ENCODE peak calls at places on chromosome 22, in five cellular contexts. O is HEK293T, G is IMR-90, B is GM12878, A is K562. R is an unnamed sample.

GRCh38 chr22:24601217-24602104 is 1.5 kb upstream of the GGT1 start:
- DNase-seq in O (no peak), G (no peak), B (no peak), A (no peak), R (no peak)

GRCh38 chr22:38435010-38435409 is 20.0 kb downstream of the KCNJ4 start:
- DNase-seq in O (peak), A (no peak), G (no peak), B (no peak), R (no peak)

GRCh38 chr22:38036392-38037062 is 20.7 kb upstream of the PICK1 start:
- DNase-seq in G (no peak), O (no peak), B (no peak), A (no peak), R (no peak)

GRCh38 chr22:20885557-20886323 is 26.9 kb downstream of the SNAP29 start:
- DNase-seq in B (no peak), A (peak), O (peak), G (peak), R (peak)

GRCh38 chr22:38798496-38798895 is 4.6 kb upstream of the DNAL4 start:
- DNase-seq in G (no peak), A (no peak), B (no peak), O (no peak), R (no peak)

GRCh38 chr22:49106136-49106930 is 721.3 kb downstream of the BRD1 start:
- DNase-seq in B (no peak), A (no peak), G (no peak), O (no peak), R (no peak)

GRCh38 chr22:37186997-37187522 is 987 bp downstream of the C1QTNF6 start:
- DNase-seq in O (no peak), A (no peak), G (peak), B (no peak), R (no peak)

GRCh38 chr22:20064545-20065262 is 15.3 kb upstream of the DGCR8 start:
- DNase-seq in O (no peak), B (no peak), A (no peak), G (no peak), R (no peak)

GRCh38 chr22:31279327-31279669 is 13.0 kb downstream of the PIK3IP1 start:
- DNase-seq in A (no peak), G (no peak), O (no peak), B (no peak), R (no peak)

GRCh38 chr22:24169439-24170058 is 11.7 kb upstream of the SUSD2 start:
- DNase-seq in A (no peak), O (no peak), G (no peak), B (no peak), R (no peak)

GRCh38 chr22:36552300-36552699 is 23.3 kb upstream of the EIF3D start:
- DNase-seq in A (no peak), O (no peak), B (peak), G (no peak), R (no peak)

GRCh38 chr22:38870312-38870741 is 1.7 kb downstream of the CBX6 start:
- DNase-seq in A (peak), O (peak), B (peak), G (peak), R (peak)

GRCh38 chr22:24810043-24810749 is 4.2 kb downstream of the SGSM1 start:
- DNase-seq in O (no peak), G (no peak), B (no peak), A (no peak), R (no peak)

GRCh38 chr22:25153961-25154685 is 45.5 kb upstream of the CRYBB3 start:
- DNase-seq in G (no peak), O (no peak), B (no peak), A (no peak), R (no peak)

GRCh38 chr22:46351131-46351735 is 15.7 kb downstream of the TRMU start:
- DNase-seq in G (no peak), B (no peak), O (no peak), A (no peak), R (no peak)

GRCh38 chr22:25076281-25076680 is 123.4 kb upstream of the CRYBB3 start:
- DNase-seq in G (no peak), O (no peak), B (no peak), A (no peak), R (no peak)

GRCh38 chr22:37503850-37504249 is 15.4 kb downstream of the CARD10 start:
- DNase-seq in A (no peak), O (no peak), B (no peak), G (no peak), R (peak)

GRCh38 chr22:32208681-32209080 is 3.8 kb upstream of the RFPL2 start:
- DNase-seq in O (no peak), A (no peak), G (no peak), B (no peak), R (no peak)

GRCh38 chr22:24325105-24325757 is 54.6 kb downstream of the SPECC1L start:
- DNase-seq in G (peak), O (peak), B (peak), A (peak), R (peak)

GRCh38 chr22:33270596-33270995 is 212.4 kb upstream of the SYN3 start:
- DNase-seq in B (no peak), G (no peak), O (no peak), A (no peak), R (no peak)

GRCh38 chr22:32649515-32650200 is 151.8 kb upstream of the TIMP3 start:
- DNase-seq in B (no peak), G (peak), A (peak), O (no peak), R (no peak)

GRCh38 chr22:19714320-19715252 is at the start of gene SEPTIN5:
- DNase-seq in G (no peak), A (peak), O (peak), B (no peak), R (no peak)

GRCh38 chr22:46596032-46596441 is 24.1 kb upstream of the GRAMD4 start:
- DNase-seq in A (no peak), B (no peak), G (no peak), O (no peak), R (no peak)

GRCh38 chr22:24429411-24430365 is 2.3 kb downstream of the ADORA2A start:
- DNase-seq in B (no peak), O (no peak), A (no peak), G (peak), R (no peak)

GRCh38 chr22:48138427-48138826 is 1376.0 kb downstream of the TBC1D22A start:
- DNase-seq in O (no peak), A (no peak), G (no peak), B (no peak), R (peak)

GRCh38 chr22:23553922-23554870 is 25.9 kb downstream of the IGLL1 start:
- DNase-seq in A (no peak), B (no peak), O (no peak), G (no peak), R (no peak)

GRCh38 chr22:50699001-50699753 is 26.6 kb downstream of the SHANK3 start:
- DNase-seq in G (no peak), O (no peak), B (no peak), A (no peak), R (no peak)

GRCh38 chr22:35783943-35784614 is 66.4 kb downstream of the APOL5 start:
- DNase-seq in G (no peak), A (no peak), B (no peak), O (no peak), R (peak)

GRCh38 chr22:24391836-24392217 is 35.6 kb upstream of the ADORA2A start:
- DNase-seq in G (peak), O (no peak), B (no peak), A (no peak), R (no peak)

GRCh38 chr22:47810505-47811500 is 1048.4 kb downstream of the TBC1D22A start:
- DNase-seq in B (no peak), O (no peak), A (no peak), G (no peak), R (no peak)

GRCh38 chr22:46054091-46054877 is 77.3 kb upstream of the WNT7B start:
- DNase-seq in O (peak), B (no peak), G (peak), A (no peak), R (no peak)

GRCh38 chr22:17628304-17629166 is at the start of gene ATP6V1E1:
- DNase-seq in B (peak), A (peak), G (peak), O (peak), R (peak)

GRCh38 chr22:46352691-46353386 is 17.3 kb downstream of the TRMU start:
- DNase-seq in A (no peak), B (no peak), G (peak), O (no peak), R (peak)

GRCh38 chr22:37634505-37635002 is 4.9 kb upstream of the SH3BP1 start:
- DNase-seq in B (no peak), A (peak), O (no peak), G (no peak), R (no peak)

GRCh38 chr22:19880786-19881569 is 26.3 kb upstream of the GNB1L start:
- DNase-seq in B (no peak), O (peak), A (peak), G (peak), R (peak)

GRCh38 chr22:38843716-38844660 is at the start of gene NPTXR:
- DNase-seq in A (peak), G (peak), O (peak), B (no peak), R (peak)

GRCh38 chr22:22201185-22201924 is 43.2 kb upstream of the VPREB1 start:
- DNase-seq in B (no peak), A (peak), G (peak), O (peak), R (peak)

GRCh38 chr22:19125474-19126308 is 3.5 kb upstream of the DGCR2 start:
- DNase-seq in O (no peak), B (no peak), G (no peak), A (no peak), R (no peak)

GRCh38 chr22:25281675-25282345 is 62.4 kb downstream of the CRYBB2 start:
- DNase-seq in A (no peak), G (no peak), O (no peak), B (no peak), R (no peak)

GRCh38 chr22:40224702-40225101 is 47.0 kb downstream of the TNRC6B start:
- DNase-seq in G (peak), B (no peak), A (no peak), O (no peak), R (no peak)
- TF ChIP-seq BHLHE40 in G (no peak), B (no peak), A (no peak), O (no peak), R (no peak)

GRCh38 chr22:30113494-30113893 is 33.2 kb downstream of the HORMAD2 start:
- DNase-seq in A (no peak), G (no peak), O (no peak), B (no peak), R (no peak)

GRCh38 chr22:30114356-30114755 is 34.1 kb downstream of the HORMAD2 start:
- DNase-seq in O (no peak), A (no peak), G (peak), B (no peak), R (no peak)

GRCh38 chr22:30117256-30117655 is 37.0 kb downstream of the HORMAD2 start:
- DNase-seq in A (no peak), G (no peak), B (no peak), O (no peak), R (no peak)

GRCh38 chr22:30115705-30116104 is 35.4 kb downstream of the HORMAD2 start:
- DNase-seq in A (no peak), O (no peak), B (no peak), G (peak), R (no peak)

GRCh38 chr22:30116362-30117117 is 36.3 kb downstream of the HORMAD2 start:
- DNase-seq in O (no peak), B (no peak), A (no peak), G (peak), R (no peak)
- TF ChIP-seq BHLHE40 in O (no peak), B (no peak), A (no peak), G (peak), R (no peak)

GRCh38 chr22:28883657-28883916 is 215 bp downstream of the ZNRF3 start:
- DNase-seq in O (no peak), B (no peak), G (no peak), A (no peak), R (no peak)
- TF ChIP-seq BHLHE40 in O (no peak), B (no peak), G (no peak), A (no peak), R (no peak)

DNA sequence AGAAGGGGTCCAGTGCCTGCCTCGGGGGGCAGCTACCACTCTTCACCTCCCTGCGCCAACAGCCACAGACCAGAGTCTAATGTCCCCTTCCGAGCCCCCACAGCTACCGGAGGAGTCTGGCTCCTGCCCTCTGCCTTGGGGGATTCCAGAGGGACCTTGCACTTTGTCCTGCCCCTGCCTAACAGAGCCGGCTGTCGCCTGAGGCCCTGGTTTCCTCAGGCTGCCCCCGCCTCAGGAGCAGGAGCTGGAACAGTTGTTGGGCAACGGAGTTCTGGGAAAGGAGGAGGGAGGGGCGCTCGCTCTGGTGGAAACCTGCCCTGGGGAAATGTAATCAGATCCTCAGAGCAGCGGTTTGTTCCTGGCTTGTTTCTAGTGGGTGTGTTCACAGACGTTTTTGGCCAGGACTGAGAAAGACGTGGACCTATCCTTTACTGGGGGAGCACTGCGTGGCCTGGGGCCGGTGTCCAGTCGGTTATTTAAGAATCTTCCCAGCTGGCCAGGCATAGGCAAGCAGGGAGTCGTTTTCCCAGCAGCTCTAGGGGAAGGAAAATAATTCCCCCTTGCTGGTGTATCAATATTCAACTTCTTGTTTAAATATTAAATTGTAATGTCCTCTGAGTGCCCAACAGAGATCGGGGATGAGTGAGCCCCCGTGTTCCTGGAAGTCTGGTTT is 32.3 kb downstream of the A4GALT start:
- DNase-seq in G (peak), B (no peak), A (peak), O (peak), R (peak)
- TF ChIP-seq BHLHE40 in G (no peak), B (no peak), A (no peak), O (no peak), R (no peak)

GRCh38 chr22:44586337-44586990 is 88.4 kb upstream of the RTL6 start:
- DNase-seq in G (no peak), B (no peak), A (no peak), O (no peak), R (no peak)

GRCh38 chr22:44585559-44586121 is 87.6 kb upstream of the RTL6 start:
- DNase-seq in B (no peak), G (no peak), O (no peak), A (no peak), R (no peak)

GRCh38 chr22:44588348-44588747 is 90.3 kb upstream of the RTL6 start:
- DNase-seq in O (no peak), A (no peak), B (no peak), G (no peak), R (no peak)

GRCh38 chr22:44587911-44588310 is 89.9 kb upstream of the RTL6 start:
- DNase-seq in A (no peak), B (no peak), G (no peak), O (no peak), R (no peak)

GRCh38 chr22:44587004-44587793 is 89.2 kb upstream of the RTL6 start:
- DNase-seq in A (no peak), B (no peak), O (no peak), G (peak), R (peak)
- TF ChIP-seq BHLHE40 in A (no peak), B (no peak), O (no peak), G (no peak), R (no peak)